ENCODE peak calls at places on chromosomes 13 and 19, in seven cellular contexts. U is amniotic stem cell; T is fibroblast of mammary gland; K is SHP77; N is SK-N-SH; M is activated CD4-positive, alpha-beta T cell treated with anti-CD3 and anti-CD28 coated beads, Interleukin-2, amount 10 ng/mL, durations not matched to agents 7 days and 5 days; X is naive thymus-derived CD8-positive, alpha-beta T cell. J is an unnamed sample.

GRCh38 chr13:113560645-113561416 is 23.7 kb upstream of the TFDP1 start:
- DNase-seq in N (no peak), X (no peak), U (no peak), T (no peak), M (peak), K (no peak), J (no peak)

GRCh38 chr13:112161441-112162301 is 94.7 kb downstream of the SOX1 start:
- DNase-seq in N (no peak), X (no peak), K (no peak), M (no peak), T (no peak), U (no peak), J (no peak)

GRCh38 chr13:44854264-44855060 is 134.8 kb downstream of the NUFIP1 start:
- DNase-seq in K (peak), N (no peak), X (no peak), T (no peak), M (no peak), U (no peak), J (no peak)

GRCh38 chr13:43846496-43846895 is 33.0 kb downstream of the CCDC122 start:
- DNase-seq in M (no peak), T (peak), K (no peak), N (no peak), X (no peak), U (no peak), J (no peak)

GRCh38 chr13:23718916-23719470 is 148.8 kb downstream of the TNFRSF19 start:
- DNase-seq in N (no peak), X (no peak), M (no peak), T (peak), K (no peak), U (no peak), J (no peak)

GRCh38 chr13:41842029-41842428 is 118.9 kb downstream of the VWA8 start:
- DNase-seq in T (no peak), X (no peak), U (no peak), K (no peak), N (no peak), M (no peak), J (peak)

GRCh38 chr13:42807866-42808265 is 26.5 kb downstream of the FAM216B start:
- DNase-seq in X (no peak), N (no peak), M (no peak), T (peak), U (no peak), K (no peak), J (peak)

GRCh38 chr13:98462946-98463345 is 114.0 kb downstream of the STK24 start:
- DNase-seq in U (no peak), M (no peak), K (no peak), X (no peak), N (no peak), T (no peak), J (no peak)

GRCh38 chr13:64855506-64855905 is 2374.6 kb downstream of the PCDH9 start:
- DNase-seq in T (peak), X (no peak), K (no peak), M (no peak), N (peak), U (no peak), J (peak)

GRCh38 chr13:90447735-90448103 is 899.8 kb upstream of the MIR17HG start:
- DNase-seq in K (no peak), U (no peak), T (peak), M (no peak), N (no peak), X (no peak), J (peak)

GRCh38 chr13:23966221-23966690 is 69.0 kb upstream of the C1QTNF9B start:
- DNase-seq in T (no peak), N (no peak), M (no peak), U (no peak), K (no peak), X (no peak), J (no peak)

GRCh38 chr19:35355851-35356460 is 2.3 kb upstream of the FFAR3 start:
- DNase-seq in U (no peak), M (no peak), X (no peak), K (no peak), T (no peak), N (no peak), J (no peak)

GRCh38 chr19:13610042-13610691 is 103.9 kb upstream of the CACNA1A start:
- DNase-seq in U (no peak), N (no peak), X (no peak), T (no peak), K (peak), M (no peak), J (no peak)

GRCh38 chr13:80235131-80235530 is 105.8 kb downstream of the SPRY2 start:
- DNase-seq in X (no peak), K (no peak), M (no peak), U (no peak), T (no peak), N (no peak), J (no peak)

J was measured in MCF 10A.